ENCODE peak calls at places on chromosomes 4 and X, in seven cellular contexts. H is activated CD8-positive, alpha-beta memory T cell treated with anti-CD3 and anti-CD28 coated beads, Interleukin-2, amount 50 U/mL, for 48 hours; O is HS-5; A is aorta; I is NB4; C is kidney tubule cell; W is ELR. Y is an unnamed sample.
A peak's percentile ranks its signal among the peaks of the same experiment; 100 is the strongest.

GRCh38 chrX:67296395-67296794 is 247.4 kb upstream of the AR start:
- DNase-seq in H (no peak), O (no peak), A (no peak), I (no peak), C (no peak), W (no peak), Y (no peak)

GRCh38 chr4:176789955-176790354 is 2.8 kb downstream of the VEGFC start:
- DNase-seq in H (no peak), O (peak; percentile 86), A (no peak), I (peak; percentile 40), C (peak; percentile 81), W (peak; percentile 94), Y (no peak)

GRCh38 chr4:65791807-65792308 is 121.6 kb upstream of the EPHA5 start:
- DNase-seq in H (no peak), O (no peak), A (no peak), I (peak; percentile 4), C (no peak), W (peak; percentile 14), Y (no peak)

GRCh38 chr4:184514121-184514988 is 40.0 kb upstream of the IRF2 start:
- DNase-seq in H (peak; percentile 81), O (peak; percentile 38), A (no peak), I (peak; percentile 90), C (peak; percentile 45), W (peak; percentile 87), Y (peak; percentile 55)

GRCh38 chr4:85909851-85910250 is 434.9 kb downstream of the ARHGAP24 start:
- DNase-seq in H (no peak), O (no peak), A (no peak), I (no peak), C (peak; percentile 60), W (no peak), Y (no peak)

GRCh38 chr4:73127839-73128448 is 58.4 kb upstream of the COX18 start:
- DNase-seq in H (no peak), O (no peak), A (no peak), I (peak; percentile 22), C (peak; percentile 6), W (peak; percentile 23), Y (no peak)

GRCh38 chr4:22029803-22030202 is 81.2 kb upstream of the KCNIP4 start:
- DNase-seq in H (no peak), O (no peak), A (no peak), I (no peak), C (peak; percentile 45), W (no peak), Y (no peak)

GRCh38 chr4:94595880-94596483 is 144.2 kb downstream of the PDLIM5 start:
- DNase-seq in H (no peak), O (peak; percentile 19), A (no peak), I (peak; percentile 55), C (peak; percentile 56), W (peak; percentile 68), Y (no peak)

GRCh38 chrX:30824275-30824674 is 64.8 kb downstream of the TAB3 start:
- DNase-seq in H (no peak), O (no peak), A (no peak), I (no peak), C (no peak), W (no peak), Y (no peak)

GRCh38 chr4:158812543-158812942 is 43.7 kb downstream of the FNIP2 start:
- DNase-seq in H (no peak), O (no peak), A (no peak), I (no peak), C (no peak), W (no peak), Y (no peak)

GRCh38 chr4:1603413-1604135 is 80.5 kb downstream of the FAM53A start:
- DNase-seq in H (no peak), O (no peak), A (peak; percentile 47), I (no peak), C (no peak), W (no peak), Y (no peak)

GRCh38 chr4:48343531-48343930 is 2.2 kb downstream of the SLAIN2 start:
- DNase-seq in H (no peak), O (no peak), A (no peak), I (no peak), C (no peak), W (peak; percentile 47), Y (no peak)

GRCh38 chr4:142559986-142560385 is 286.1 kb downstream of the INPP4B start:
- DNase-seq in H (no peak), O (no peak), A (no peak), I (no peak), C (no peak), W (no peak), Y (peak; percentile 91)

GRCh38 chr4:90603540-90603939 is 476.3 kb downstream of the CCSER1 start:
- DNase-seq in H (no peak), O (no peak), A (no peak), I (no peak), C (no peak), W (no peak), Y (no peak)

GRCh38 chrX:129786210-129786651 is 6.5 kb downstream of the SASH3 start:
- DNase-seq in H (no peak), O (no peak), A (peak; percentile 31), I (peak; percentile 85), C (no peak), W (no peak), Y (no peak)

GRCh38 chr4:108881190-108881589 is 118.3 kb upstream of the ETNPPL start:
- DNase-seq in H (no peak), O (peak; percentile 79), A (no peak), I (no peak), C (peak; percentile 84), W (peak; percentile 34), Y (peak; percentile 55)

GRCh38 chr4:22485751-22486150 is 30.1 kb downstream of the ADGRA3 start:
- DNase-seq in H (no peak), O (no peak), A (no peak), I (no peak), C (peak; percentile 47), W (peak; percentile 40), Y (no peak)

GRCh38 chrX:30702736-30703135 is 49.5 kb downstream of the GK start:
- DNase-seq in H (no peak), O (peak; percentile 8), A (no peak), I (no peak), C (peak; percentile 47), W (peak; percentile 54), Y (no peak)

Y was measured in retinal pigment epithelial cell.